ENCODE peak calls at places on chromosomes 3 and 15, in five cellular contexts. One of them, this sample, is unnamed.

GRCh38 chr15:48602358-48603122 is 43.0 kb downstream of the FBN1 start:
- DNase-seq in hypothalamus: no peak
- DNase-seq in iris pigment epithelial cell: peak
- DNase-seq in neural crest cell: no peak
- DNase-seq in transverse colon: no peak
- DNase-seq in this sample: no peak

GRCh38 chr15:40336129-40337122 is 4.3 kb downstream of the CCDC9B start:
- DNase-seq in neural crest cell: no peak
- DNase-seq in hypothalamus: no peak
- DNase-seq in transverse colon: no peak
- DNase-seq in iris pigment epithelial cell: no peak
- DNase-seq in this sample: no peak

GRCh38 chr15:85479071-85479647 is 98.8 kb downstream of the AKAP13 start:
- DNase-seq in iris pigment epithelial cell: peak
- DNase-seq in hypothalamus: no peak
- DNase-seq in transverse colon: no peak
- DNase-seq in neural crest cell: no peak
- DNase-seq in this sample: no peak

GRCh38 chr3:149162007-149162406 is 32.6 kb downstream of the HPS3 start:
- DNase-seq in transverse colon: no peak
- DNase-seq in hypothalamus: no peak
- DNase-seq in neural crest cell: no peak
- DNase-seq in iris pigment epithelial cell: no peak
- DNase-seq in this sample: no peak

GRCh38 chr15:83561661-83562060 is 92.3 kb upstream of the ADAMTSL3 start:
- DNase-seq in iris pigment epithelial cell: no peak
- DNase-seq in transverse colon: no peak
- DNase-seq in hypothalamus: no peak
- DNase-seq in neural crest cell: no peak
- DNase-seq in this sample: no peak

GRCh38 chr15:51771773-51772172 is 20.4 kb downstream of the TMOD2 start:
- DNase-seq in hypothalamus: no peak
- DNase-seq in neural crest cell: no peak
- DNase-seq in iris pigment epithelial cell: no peak
- DNase-seq in transverse colon: no peak
- DNase-seq in this sample: no peak

GRCh38 chr3:27639271-27639670 is 82.9 kb downstream of the EOMES start:
- DNase-seq in iris pigment epithelial cell: no peak
- DNase-seq in transverse colon: no peak
- DNase-seq in hypothalamus: no peak
- DNase-seq in neural crest cell: no peak
- DNase-seq in this sample: peak

GRCh38 chr3:11379238-11379823 is 107.1 kb downstream of the ATG7 start:
- DNase-seq in transverse colon: no peak
- DNase-seq in hypothalamus: no peak
- DNase-seq in neural crest cell: peak
- DNase-seq in iris pigment epithelial cell: peak
- DNase-seq in this sample: no peak

GRCh38 chr15:53212785-53213184 is 422.6 kb upstream of the ONECUT1 start:
- DNase-seq in hypothalamus: no peak
- DNase-seq in neural crest cell: no peak
- DNase-seq in transverse colon: no peak
- DNase-seq in iris pigment epithelial cell: no peak
- DNase-seq in this sample: no peak

GRCh38 chr3:194292331-194292730 is 58.8 kb downstream of the CPN2 start:
- DNase-seq in iris pigment epithelial cell: no peak
- DNase-seq in transverse colon: no peak
- DNase-seq in hypothalamus: no peak
- DNase-seq in neural crest cell: no peak
- DNase-seq in this sample: no peak

GRCh38 chr15:30001592-30001991 is 81.2 kb upstream of the GOLGA8J start:
- DNase-seq in iris pigment epithelial cell: no peak
- DNase-seq in transverse colon: no peak
- DNase-seq in neural crest cell: peak
- DNase-seq in hypothalamus: peak
- DNase-seq in this sample: no peak

GRCh38 chr3:122101646-122102045 is 46.5 kb downstream of the CD86 start:
- DNase-seq in iris pigment epithelial cell: peak
- DNase-seq in neural crest cell: no peak
- DNase-seq in hypothalamus: no peak
- DNase-seq in transverse colon: no peak
- DNase-seq in this sample: no peak

GRCh38 chr3:45566951-45567411 is 27.6 kb upstream of the LIMD1 start:
- DNase-seq in neural crest cell: no peak
- DNase-seq in iris pigment epithelial cell: no peak
- DNase-seq in hypothalamus: no peak
- DNase-seq in transverse colon: no peak
- DNase-seq in this sample: no peak

GRCh38 chr3:27681249-27681748 is 40.8 kb downstream of the EOMES start:
- DNase-seq in transverse colon: no peak
- DNase-seq in neural crest cell: peak
- DNase-seq in iris pigment epithelial cell: peak
- DNase-seq in hypothalamus: no peak
- DNase-seq in this sample: no peak

GRCh38 chr3:127027811-127028548 is 45.1 kb downstream of the PLXNA1 start:
- DNase-seq in hypothalamus: no peak
- DNase-seq in transverse colon: peak
- DNase-seq in iris pigment epithelial cell: no peak
- DNase-seq in neural crest cell: no peak
- DNase-seq in this sample: no peak

GRCh38 chr3:5162102-5162501 is 25.4 kb upstream of the EDEM1 start:
- DNase-seq in hypothalamus: no peak
- DNase-seq in neural crest cell: no peak
- DNase-seq in transverse colon: no peak
- DNase-seq in iris pigment epithelial cell: peak
- DNase-seq in this sample: no peak

GRCh38 chr3:71930056-71930991 is 145.4 kb upstream of the PROK2 start:
- DNase-seq in iris pigment epithelial cell: peak
- DNase-seq in hypothalamus: no peak
- DNase-seq in neural crest cell: no peak
- DNase-seq in transverse colon: no peak
- DNase-seq in this sample: no peak

GRCh38 chr15:90762109-90762508 is 45.0 kb downstream of the BLM start:
- DNase-seq in iris pigment epithelial cell: peak
- DNase-seq in neural crest cell: no peak
- DNase-seq in transverse colon: peak
- DNase-seq in hypothalamus: no peak
- DNase-seq in this sample: no peak

GRCh38 chr3:128076465-128076782 is 24.2 kb downstream of the SEC61A1 start:
- DNase-seq in iris pigment epithelial cell: no peak
- DNase-seq in hypothalamus: no peak
- DNase-seq in transverse colon: no peak
- DNase-seq in neural crest cell: no peak
- DNase-seq in this sample: no peak

GRCh38 chr3:31610700-31611275 is 78.1 kb downstream of the STT3B start:
- DNase-seq in transverse colon: no peak
- DNase-seq in iris pigment epithelial cell: peak
- DNase-seq in neural crest cell: no peak
- DNase-seq in hypothalamus: no peak
- DNase-seq in this sample: no peak

GRCh38 chr3:185489462-185489861 is 9.4 kb downstream of the TMEM41A start:
- DNase-seq in iris pigment epithelial cell: no peak
- DNase-seq in transverse colon: peak
- DNase-seq in neural crest cell: no peak
- DNase-seq in hypothalamus: no peak
- DNase-seq in this sample: no peak

GRCh38 chr15:76168237-76168984 is 108.6 kb downstream of the TMEM266 start:
- DNase-seq in iris pigment epithelial cell: no peak
- DNase-seq in transverse colon: no peak
- DNase-seq in neural crest cell: no peak
- DNase-seq in hypothalamus: no peak
- DNase-seq in this sample: no peak

GRCh38 chr3:183178833-183179549 is 16.5 kb upstream of the LAMP3 start:
- DNase-seq in iris pigment epithelial cell: peak
- DNase-seq in transverse colon: peak
- DNase-seq in hypothalamus: peak
- DNase-seq in neural crest cell: peak
- DNase-seq in this sample: no peak

GRCh38 chr3:55664387-55664786 is 177.3 kb upstream of the WNT5A start:
- DNase-seq in iris pigment epithelial cell: no peak
- DNase-seq in neural crest cell: no peak
- DNase-seq in transverse colon: no peak
- DNase-seq in hypothalamus: no peak
- DNase-seq in this sample: no peak

GRCh38 chr3:117589454-117589853 is 879.9 kb downstream of the TUSC7 start:
- DNase-seq in transverse colon: no peak
- DNase-seq in hypothalamus: no peak
- DNase-seq in iris pigment epithelial cell: no peak
- DNase-seq in neural crest cell: no peak
- DNase-seq in this sample: no peak

GRCh38 chr3:36494461-36495109 is 114.3 kb downstream of the STAC start:
- DNase-seq in hypothalamus: no peak
- DNase-seq in transverse colon: peak
- DNase-seq in neural crest cell: no peak
- DNase-seq in iris pigment epithelial cell: peak
- DNase-seq in this sample: no peak

GRCh38 chr3:70554170-70554569 is 241.7 kb upstream of the MDFIC2 start:
- DNase-seq in hypothalamus: no peak
- DNase-seq in transverse colon: no peak
- DNase-seq in iris pigment epithelial cell: peak
- DNase-seq in neural crest cell: no peak
- DNase-seq in this sample: no peak

GRCh38 chr15:78840661-78841060 is 29.4 kb upstream of the ADAMTS7 start:
- DNase-seq in neural crest cell: no peak
- DNase-seq in iris pigment epithelial cell: peak
- DNase-seq in hypothalamus: no peak
- DNase-seq in transverse colon: no peak
- DNase-seq in this sample: no peak

GRCh38 chr3:60737633-60738399 is 513.4 kb downstream of the FHIT start:
- DNase-seq in hypothalamus: no peak
- DNase-seq in transverse colon: no peak
- DNase-seq in iris pigment epithelial cell: no peak
- DNase-seq in neural crest cell: no peak
- DNase-seq in this sample: no peak

GRCh38 chr3:79415351-79415750 is 352.4 kb downstream of the ROBO1 start:
- DNase-seq in hypothalamus: no peak
- DNase-seq in iris pigment epithelial cell: peak
- DNase-seq in transverse colon: no peak
- DNase-seq in neural crest cell: no peak
- DNase-seq in this sample: no peak

GRCh38 chr3:98329392-98330124 is 24.1 kb upstream of the OR5K4 start:
- DNase-seq in iris pigment epithelial cell: peak
- DNase-seq in hypothalamus: no peak
- DNase-seq in neural crest cell: peak
- DNase-seq in transverse colon: peak
- DNase-seq in this sample: peak